ENCODE peak calls at places on chromosomes 7 and 10, in six cellular contexts. A, Y, E, Z, P and W are unnamed samples.

GRCh38 chr10:99845837-99846382 is 63.5 kb downstream of the ABCC2 start:
- DNase-seq in Y (peak; percentile 80), Z (peak; percentile 59), P (peak; percentile 94), E (peak; percentile 92), A (peak; percentile 80), W (peak; percentile 92)

GRCh38 chr7:135321556-135321955 is 87.9 kb downstream of the STRA8 start:
- DNase-seq in E (no peak), P (peak; percentile 22), Y (no peak), Z (no peak), A (no peak), W (peak; percentile 45)

GRCh38 chr7:84654287-84654686 is 459.7 kb upstream of the SEMA3A start:
- DNase-seq in P (no peak), Y (no peak), E (no peak), A (no peak), Z (no peak), W (no peak)

GRCh38 chr10:70671619-70672164 is 614 bp upstream of the ADAMTS14 start:
- DNase-seq in Z (no peak), P (no peak), E (no peak), A (no peak), Y (no peak), W (no peak)

GRCh38 chr10:7424315-7424714 is 13.5 kb upstream of the SFMBT2 start:
- DNase-seq in E (no peak), P (no peak), A (no peak), Z (no peak), Y (no peak), W (no peak)

GRCh38 chr7:156956733-156957132 is 7.2 kb downstream of the NOM1 start:
- DNase-seq in E (no peak), Y (no peak), A (no peak), Z (no peak), P (no peak), W (no peak)

GRCh38 chr10:26359670-26360069 is 78.5 kb upstream of the APBB1IP start:
- DNase-seq in Y (no peak), E (no peak), A (no peak), Z (no peak), P (no peak), W (no peak)

GRCh38 chr10:103265712-103266329 is 11.1 kb upstream of the INA start:
- DNase-seq in A (peak; percentile 66), E (peak; percentile 72), P (peak; percentile 62), Z (no peak), Y (peak; percentile 63), W (peak; percentile 76)

GRCh38 chr7:150404785-150405583 is 25.9 kb downstream of the ZNF775 start:
- DNase-seq in P (peak; percentile 87), Z (no peak), E (peak; percentile 88), A (peak; percentile 97), Y (peak; percentile 75), W (peak; percentile 95)

GRCh38 chr7:150407588-150408392 is 28.7 kb downstream of the ZNF775 start:
- DNase-seq in P (no peak), Z (no peak), E (no peak), A (no peak), Y (no peak), W (no peak)

GRCh38 chr7:150405584-150406310 is 26.6 kb downstream of the ZNF775 start:
- DNase-seq in Y (no peak), P (no peak), A (no peak), Z (no peak), E (no peak), W (no peak)

GRCh38 chr7:150406311-150406564 is 27.1 kb downstream of the ZNF775 start:
- DNase-seq in P (no peak), E (no peak), A (no peak), Z (no peak), Y (no peak), W (peak; percentile 46)

GRCh38 chr7:150406565-150407421 is 27.7 kb downstream of the ZNF775 start:
- DNase-seq in E (no peak), Y (peak; percentile 80), P (peak; percentile 13), A (peak; percentile 41), Z (peak; percentile 86), W (peak; percentile 59)
- TF ChIP-seq MYC in E (no peak), Y (no peak), P (no peak), A (no peak), Z (no peak), W (no peak)

DNA sequence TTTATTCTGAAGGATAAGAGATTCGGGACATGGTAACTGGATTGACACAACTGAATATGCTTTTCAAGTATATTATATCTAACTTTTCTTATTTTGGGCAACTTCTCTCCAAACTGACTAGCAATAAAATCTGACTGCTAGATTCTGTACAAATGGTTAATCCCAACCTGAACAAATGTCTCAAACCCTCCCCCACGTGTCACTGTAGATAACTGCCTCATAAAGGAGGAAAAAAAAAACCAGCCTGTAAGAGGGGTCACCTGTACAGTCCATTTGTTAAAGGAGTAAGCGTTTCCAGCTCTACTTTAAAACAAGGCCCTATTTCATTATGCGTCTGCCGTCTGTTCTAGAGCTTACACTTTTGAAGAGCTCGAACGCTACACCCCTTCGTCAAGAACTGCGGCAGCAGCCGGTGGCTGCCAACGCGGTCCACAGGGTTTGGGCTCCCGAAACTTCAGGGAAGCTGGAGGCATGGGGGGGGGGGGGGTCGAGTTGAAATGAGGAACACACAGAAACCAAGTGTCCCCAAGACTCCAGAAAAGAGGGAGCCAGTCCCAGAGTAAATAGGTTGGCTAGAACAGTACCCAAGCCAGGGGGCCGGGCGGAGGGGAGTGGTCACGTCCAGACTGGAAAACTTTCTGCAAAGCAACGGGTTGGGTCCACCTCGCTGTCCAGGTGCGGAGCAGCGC is 504 bp downstream of the COG5 start:
- DNase-seq in Z (no peak), A (peak; percentile 66), E (peak; percentile 6), P (no peak), Y (peak; percentile 37), W (peak; percentile 71)
- TF ChIP-seq MYC in Z (no peak), A (no peak), E (no peak), P (no peak), Y (no peak), W (no peak)

GRCh38 chr7:149153346-149153745 is 6.1 kb downstream of the ZNF398 start:
- DNase-seq in E (no peak), Z (no peak), A (no peak), P (no peak), Y (no peak), W (no peak)
- TF ChIP-seq MYC in E (no peak), Z (no peak), A (no peak), P (no peak), Y (no peak), W (no peak)

GRCh38 chr10:3172081-3172445 is 519 bp downstream of the PITRM1 start:
- DNase-seq in E (peak; percentile 49), A (peak; percentile 33), P (peak; percentile 86), Y (peak; percentile 9), Z (no peak), W (no peak)

GRCh38 chr10:3172446-3173172 is at the start of gene PITRM1:
- DNase-seq in P (peak; percentile 99), Z (peak; percentile 95), A (peak; percentile 99), E (peak; percentile 99), Y (peak; percentile 96), W (peak; percentile 96)

GRCh38 chr10:3169271-3169670 is 3.3 kb downstream of the PITRM1 start:
- DNase-seq in P (no peak), A (no peak), E (no peak), Z (no peak), Y (no peak), W (no peak)

GRCh38 chr10:3169738-3170137 is 2.8 kb downstream of the PITRM1 start:
- DNase-seq in E (no peak), Y (no peak), P (no peak), A (no peak), Z (no peak), W (no peak)

GRCh38 chr10:3173173-3173878 is 744 bp upstream of the PITRM1 start:
- DNase-seq in Y (no peak), E (peak; percentile 90), P (no peak), A (peak; percentile 91), Z (no peak), W (peak; percentile 3)
- TF ChIP-seq MYC in Y (no peak), E (no peak), P (no peak), A (no peak), Z (no peak), W (no peak)

DNA sequence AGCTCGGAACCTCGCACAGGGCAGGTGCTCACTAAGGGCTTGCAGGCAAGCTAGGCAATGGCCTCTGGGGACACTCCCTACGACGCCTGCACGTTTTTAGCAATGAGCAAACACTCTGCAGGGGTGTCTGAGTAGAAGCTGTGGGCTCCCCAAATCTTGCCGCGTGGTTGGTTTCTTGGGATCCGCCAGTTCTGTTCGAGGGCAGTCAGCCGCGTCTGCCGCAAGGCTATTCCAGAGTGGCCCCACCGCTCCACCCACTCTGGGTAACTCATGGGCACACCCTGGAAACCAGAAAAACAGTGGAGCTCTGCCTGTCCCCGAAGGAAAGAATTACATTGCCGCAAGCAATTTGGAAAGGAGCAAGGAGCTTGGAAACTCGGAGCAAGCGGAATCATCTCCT is 189.3 kb upstream of the LYZL2 start:
- DNase-seq in Y (no peak), Z (no peak), A (no peak), E (no peak), P (no peak), W (no peak)
- TF ChIP-seq MYC in Y (no peak), Z (no peak), A (no peak), E (no peak), P (no peak), W (no peak)